ENCODE peak calls at places on chromosomes 12 and 14, in six cellular contexts. D is transverse colon, I is vagina, H is sigmoid colon, Q is heart left ventricle, S is ovary. P is an unnamed sample.

GRCh38 chr14:90624228-90624627 is 192.0 kb downstream of the TTC7B start:
- DNase-seq in I (peak; percentile 86), Q (peak; percentile 36), D (no peak), H (peak; percentile 74), S (no peak), P (peak; percentile 93)

GRCh38 chr14:53055003-53055402 is 98.1 kb downstream of the DDHD1 start:
- DNase-seq in I (no peak), H (no peak), S (no peak), D (no peak), Q (no peak), P (no peak)

GRCh38 chr12:108214486-108214885 is 85.4 kb downstream of the WSCD2 start:
- DNase-seq in I (no peak), Q (peak; percentile 21), H (no peak), D (no peak), S (no peak), P (peak; percentile 38)

GRCh38 chr12:101501410-101502045 is 26.4 kb downstream of the SPIC start:
- DNase-seq in S (no peak), Q (no peak), D (no peak), I (no peak), H (no peak), P (no peak)

GRCh38 chr12:93668919-93669418 is 8.2 kb upstream of the CRADD start:
- DNase-seq in I (no peak), S (no peak), H (no peak), Q (no peak), D (no peak), P (no peak)

GRCh38 chr12:124640096-124640495 is 72.7 kb upstream of the NCOR2 start:
- DNase-seq in D (no peak), I (no peak), S (no peak), H (no peak), Q (no peak), P (peak; percentile 27)

GRCh38 chr12:98894412-98895085 is 249.5 kb downstream of the APAF1 start:
- DNase-seq in D (no peak), S (peak; percentile 21), I (no peak), H (no peak), Q (no peak), P (no peak)

GRCh38 chr12:94717112-94717511 is 66.8 kb upstream of the TMCC3 start:
- DNase-seq in D (no peak), H (no peak), I (peak; percentile 54), S (no peak), Q (no peak), P (no peak)

GRCh38 chr12:34399631-34400422 is 377.5 kb downstream of the ALG10 start:
- DNase-seq in D (peak; percentile 4), S (peak; percentile 2), Q (peak; percentile 3), I (peak; percentile 56), H (peak; percentile 45), P (no peak)

GRCh38 chr14:61948376-61948775 is 186.2 kb downstream of the SNAPC1 start:
- DNase-seq in I (no peak), H (no peak), D (no peak), Q (no peak), S (no peak), P (no peak)

GRCh38 chr12:103547929-103548328 is 39.1 kb upstream of the STAB2 start:
- DNase-seq in Q (no peak), H (no peak), D (no peak), I (no peak), S (no peak), P (no peak)

GRCh38 chr14:98605043-98605442 is 667.0 kb downstream of the BCL11B start:
- DNase-seq in S (no peak), Q (no peak), D (no peak), I (no peak), H (no peak), P (no peak)

GRCh38 chr12:113779774-113780173 is 186.4 kb downstream of the RBM19 start:
- DNase-seq in I (no peak), D (no peak), Q (no peak), S (no peak), H (no peak), P (no peak)

GRCh38 chr12:1583421-1584078 is 10.8 kb downstream of the FBXL14 start:
- DNase-seq in Q (peak; percentile 71), D (peak; percentile 85), H (peak; percentile 86), S (peak; percentile 60), I (no peak), P (peak; percentile 54)

GRCh38 chr12:80860928-80861327 is 76.8 kb downstream of the LIN7A start:
- DNase-seq in Q (no peak), S (no peak), D (no peak), H (no peak), I (no peak), P (no peak)

GRCh38 chr12:47397664-47398281 is 308.1 kb downstream of the RPAP3 start:
- DNase-seq in H (no peak), Q (no peak), I (no peak), D (no peak), S (no peak), P (peak; percentile 23)

GRCh38 chr12:117686911-117687377 is 281.8 kb downstream of the KSR2 start:
- DNase-seq in S (no peak), D (peak; percentile 17), H (peak; percentile 76), Q (no peak), I (no peak), P (peak; percentile 59)

GRCh38 chr12:5807538-5808219 is 137.4 kb downstream of the ANO2 start:
- DNase-seq in Q (no peak), D (no peak), I (no peak), S (no peak), H (no peak), P (no peak)

GRCh38 chr14:105064001-105064400 is 1.2 kb downstream of the GPR132 start:
- DNase-seq in I (no peak), H (no peak), D (no peak), Q (no peak), S (no peak), P (no peak)

GRCh38 chr14:105064721-105065143 is 498 bp downstream of the GPR132 start:
- DNase-seq in I (no peak), S (no peak), H (peak; percentile 67), Q (no peak), D (peak; percentile 47), P (peak; percentile 71)

GRCh38 chr14:105067140-105067968 is 2.1 kb upstream of the GPR132 start:
- DNase-seq in Q (no peak), D (no peak), S (no peak), I (no peak), H (no peak), P (peak; percentile 72)

GRCh38 chr14:105066285-105067071 is 1.2 kb upstream of the GPR132 start:
- DNase-seq in Q (no peak), H (no peak), I (no peak), D (no peak), S (no peak), P (no peak)

DNA sequence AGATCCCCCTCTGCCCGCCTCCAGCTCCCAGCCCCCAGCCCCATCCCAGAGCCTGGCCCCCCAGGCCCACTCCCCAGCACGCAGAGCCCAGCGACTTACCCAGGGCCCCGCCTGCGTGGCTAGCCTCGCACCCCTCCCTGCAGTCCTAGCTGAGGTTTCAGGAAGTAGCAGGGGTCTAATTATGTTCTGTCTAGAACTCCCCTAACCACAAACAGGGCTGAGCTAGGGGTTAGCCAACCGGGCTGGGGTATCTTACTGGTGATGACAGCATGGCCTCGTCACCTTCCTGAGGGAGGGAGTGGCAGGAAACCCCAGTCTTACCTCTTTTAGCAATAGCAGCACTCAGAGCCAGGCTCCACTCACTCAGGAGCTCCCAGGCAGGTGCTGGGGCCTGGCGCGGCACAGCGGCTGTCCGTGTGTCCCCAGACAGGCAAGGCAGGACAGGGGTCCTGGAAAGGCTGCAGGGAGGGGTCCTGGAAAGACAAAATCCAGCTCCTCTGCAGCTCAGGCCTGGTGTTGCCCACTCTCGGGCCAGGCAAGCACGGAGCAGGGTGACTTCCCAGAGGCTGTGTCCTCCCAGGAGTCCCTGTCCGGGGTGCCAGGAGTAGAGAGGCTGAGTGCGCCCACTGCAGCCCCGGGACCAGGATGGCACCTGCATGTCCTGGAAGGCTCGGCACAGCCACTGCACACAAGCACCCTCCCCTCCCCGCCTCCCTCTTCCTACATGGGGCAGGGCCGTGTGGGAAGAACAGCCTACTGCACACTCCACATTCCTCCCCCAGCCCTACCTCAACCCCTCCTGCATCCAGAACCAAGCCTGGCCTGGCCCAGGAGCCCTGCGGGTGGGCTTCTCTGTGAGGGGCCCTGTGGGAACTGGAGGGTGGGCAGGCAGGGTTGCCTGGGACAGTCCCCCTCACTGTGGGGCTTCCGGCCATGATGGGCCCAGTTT is at the start of gene GPR132:
- DNase-seq in Q (no peak), D (peak; percentile 76), I (no peak), S (no peak), H (peak; percentile 76), P (no peak)
- TF ChIP-seq POLR2A in Q (peak; percentile 18), D (peak; percentile 76), I (no peak), S (no peak), H (no peak), P (no peak)

GRCh38 chr12:121015825-121016766 is at the start of gene C12orf43:
- DNase-seq in Q (peak; percentile 91), I (peak; percentile 91), H (peak; percentile 95), D (peak; percentile 94), S (peak; percentile 90), P (peak; percentile 69)
- TF ChIP-seq POLR2A in Q (peak; percentile 42), I (no peak), H (no peak), D (no peak), S (no peak), P (peak; percentile 79)

GRCh38 chr12:53180270-53180930 is at the start of the genes CSAD and ZNF740:
- DNase-seq in H (peak; percentile 99), Q (peak; percentile 99), I (peak; percentile 97), D (peak; percentile 98), S (peak; percentile 97), P (peak; percentile 98)

GRCh38 chr12:53179694-53180269 is 740 bp upstream of the ZNF740 start:
- DNase-seq in I (no peak), D (peak; percentile 45), S (no peak), H (no peak), Q (peak; percentile 26), P (no peak)

GRCh38 chr12:53181935-53182334 is 1.2 kb upstream of the CSAD start:
- DNase-seq in H (no peak), D (no peak), Q (no peak), I (no peak), S (no peak), P (no peak)

GRCh38 chr12:53182836-53183235 is 2.1 kb upstream of the CSAD start:
- DNase-seq in D (no peak), S (no peak), Q (no peak), I (no peak), H (no peak), P (no peak)

DNA sequence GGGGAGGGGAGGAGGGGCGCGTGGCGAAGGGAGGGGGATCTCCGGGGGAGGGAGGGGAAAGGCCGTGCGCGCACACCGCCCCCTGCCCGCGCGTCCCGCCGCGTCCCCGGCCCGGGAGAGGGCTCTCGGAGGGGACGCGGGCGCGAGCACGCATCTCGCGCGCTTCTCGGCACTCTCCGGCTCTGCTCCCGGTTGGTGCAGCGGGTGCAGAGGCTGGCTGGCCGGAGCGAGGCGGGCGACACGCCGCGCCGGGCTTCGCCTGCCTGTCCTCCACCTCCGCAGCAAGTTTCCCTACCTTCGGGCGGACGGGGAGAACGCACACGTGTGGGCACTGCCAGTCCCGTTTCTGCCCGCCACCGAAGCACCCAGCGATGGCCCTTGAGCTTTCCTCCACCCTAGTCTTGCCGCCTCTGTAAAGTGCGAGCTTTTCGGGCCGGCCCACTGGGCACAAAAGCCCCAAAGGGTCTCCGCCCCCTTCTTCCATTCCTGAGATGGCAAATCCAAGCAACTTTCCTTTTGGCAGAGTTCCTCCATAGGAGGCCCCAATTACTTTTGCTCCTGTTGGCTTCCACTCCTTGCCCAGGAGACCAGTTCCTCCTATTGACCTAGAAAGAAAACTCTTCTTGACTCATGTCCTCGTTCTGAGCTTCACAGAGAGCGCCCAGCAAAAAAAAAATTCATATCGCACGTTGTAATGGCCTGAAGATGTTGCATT is 363 bp upstream of the CSAD start:
- DNase-seq in H (peak; percentile 86), I (no peak), D (peak; percentile 75), S (peak; percentile 85), Q (peak; percentile 80), P (peak; percentile 83)
- TF ChIP-seq POLR2A in H (no peak), I (no peak), D (no peak), S (no peak), Q (no peak), P (peak; percentile 74)

GRCh38 chr14:96104469-96105057 is 65.4 kb downstream of the C14orf132 start:
- DNase-seq in H (peak; percentile 98), S (peak; percentile 39), D (peak; percentile 87), I (peak; percentile 96), Q (peak; percentile 42), P (no peak)
- TF ChIP-seq POLR2A in H (no peak), S (no peak), D (peak; percentile 38), I (no peak), Q (no peak), P (no peak)